ENCODE peak calls at places on chromosomes 12 and 14, in five cellular contexts. E is T-cell; G is effector memory CD4-positive, alpha-beta T cell; N is fibroblast of the aortic adventitia; P is HT-29. L is an unnamed sample.

GRCh38 chr14:81330619-81331122 is 69.5 kb downstream of the STON2 start:
- DNase-seq in P (no peak), E (no peak), N (no peak), G (no peak), L (no peak)

GRCh38 chr12:126807312-126807711 is 1459.7 kb upstream of the TMEM132C start:
- DNase-seq in E (no peak), G (no peak), N (no peak), P (no peak), L (no peak)

GRCh38 chr12:74897425-74898211 is 312.0 kb downstream of the KCNC2 start:
- DNase-seq in G (no peak), N (no peak), E (no peak), P (no peak), L (no peak)

GRCh38 chr14:103121161-103121845 is 2.0 kb upstream of the TNFAIP2 start:
- DNase-seq in P (peak; percentile 62), E (no peak), G (no peak), N (no peak), L (no peak)

GRCh38 chr12:26936559-26937442 is 980 bp downstream of the INTS13 start:
- DNase-seq in N (no peak), E (no peak), P (peak; percentile 22), G (no peak), L (no peak)

GRCh38 chr12:62724947-62725447 is 210.0 kb downstream of the PPM1H start:
- DNase-seq in N (peak; percentile 98), P (peak; percentile 95), E (no peak), G (no peak), L (peak; percentile 98)

GRCh38 chr12:56993346-56993745 is 13.0 kb downstream of the ZBTB39 start:
- DNase-seq in G (no peak), E (no peak), N (no peak), P (no peak), L (no peak)

GRCh38 chr14:51735851-51736250 is 84.1 kb downstream of the FRMD6 start:
- DNase-seq in N (peak; percentile 3), P (no peak), E (no peak), G (no peak), L (no peak)

GRCh38 chr14:93090826-93091583 is 24.7 kb downstream of the ITPK1 start:
- DNase-seq in P (no peak), G (no peak), N (peak; percentile 13), E (no peak), L (no peak)

GRCh38 chr12:23760495-23760894 is 189.0 kb downstream of the SOX5 start:
- DNase-seq in N (peak; percentile 53), P (no peak), E (no peak), G (no peak), L (no peak)

GRCh38 chr12:119713551-119714031 is 45.7 kb downstream of the PRKAB1 start:
- DNase-seq in E (no peak), P (no peak), G (no peak), N (no peak), L (no peak)

GRCh38 chr12:72296389-72296788 is 24.2 kb downstream of the TRHDE start:
- DNase-seq in E (no peak), G (no peak), N (no peak), P (peak; percentile 13), L (no peak)

GRCh38 chr14:105860615-105861580 is 334.5 kb downstream of the TMEM121 start:
- DNase-seq in E (no peak), G (no peak), P (no peak), N (no peak), L (no peak)

GRCh38 chr12:107032266-107032665 is 45.3 kb upstream of the MTERF2 start:
- DNase-seq in G (no peak), P (no peak), E (no peak), N (no peak), L (no peak)

GRCh38 chr12:83141460-83141994 is 454.8 kb downstream of the TMTC2 start:
- DNase-seq in G (no peak), P (no peak), E (no peak), N (no peak), L (no peak)

GRCh38 chr14:67911506-67911905 is 91.9 kb downstream of the RAD51B start:
- DNase-seq in E (no peak), P (no peak), G (no peak), N (peak; percentile 58), L (no peak)

GRCh38 chr12:131087991-131088700 is 134.4 kb downstream of the ADGRD1 start:
- DNase-seq in N (no peak), P (no peak), E (no peak), G (no peak), L (no peak)

GRCh38 chr12:66960704-66961690 is 282.1 kb upstream of the GRIP1 start:
- DNase-seq in G (no peak), E (no peak), P (peak; percentile 56), N (no peak), L (no peak)

GRCh38 chr12:102543931-102544485 is 63.6 kb upstream of the IGF1 start:
- DNase-seq in P (no peak), G (no peak), E (no peak), N (no peak), L (no peak)

GRCh38 chr14:32201196-32201815 is 539 bp upstream of the RNU6-7 start:
- DNase-seq in N (peak; percentile 30), G (peak; percentile 78), E (peak; percentile 58), P (peak; percentile 73), L (no peak)

GRCh38 chr14:28157887-28158791 is 608.4 kb upstream of the FOXG1 start:
- DNase-seq in N (no peak), P (no peak), E (no peak), G (no peak), L (no peak)

GRCh38 chr14:105617201-105617777 is 90.9 kb downstream of the TMEM121 start:
- DNase-seq in P (no peak), G (no peak), E (no peak), N (no peak), L (no peak)

GRCh38 chr14:63276016-63276415 is 42.7 kb downstream of the GPHB5 start:
- DNase-seq in N (no peak), G (no peak), P (no peak), E (no peak), L (no peak)

GRCh38 chr14:71311061-71311460 is 403.8 kb downstream of the PCNX1 start:
- DNase-seq in E (no peak), N (no peak), P (no peak), G (no peak), L (no peak)

GRCh38 chr14:47442206-47442605 is 233.2 kb downstream of the MDGA2 start:
- DNase-seq in E (no peak), G (no peak), N (no peak), P (peak; percentile 48), L (no peak)

GRCh38 chr12:124037341-124037740 is 64.3 kb downstream of the ZNF664 start:
- DNase-seq in N (no peak), G (no peak), E (no peak), P (no peak), L (no peak)

GRCh38 chr14:51596473-51596870 is 55.2 kb upstream of the FRMD6 start:
- DNase-seq in E (peak; percentile 1), P (no peak), N (no peak), G (no peak), L (no peak)